ENCODE peak calls at places on chromosomes 6 and 20, in ten cellular contexts. One of them, this sample, is unnamed.

GRCh38 chr6:100433726-100434435 is 30.8 kb downstream of the SIM1 start:
- DNase-seq in naive B cell: no peak
- DNase-seq in SK-N-SH: no peak
- DNase-seq in GM06990: no peak
- DNase-seq in NCI-H2081: no peak
- DNase-seq in left ventricle myocardium superior: no peak
- DNase-seq in T-cell: no peak
- DNase-seq in brain microvascular endothelial cell: no peak
- DNase-seq in activated naive CD4-positive, alpha-beta T cell treated with anti-CD3 and anti-CD28 coated beads, Interleukin-2, amount 50 U/mL, for 16 hours: no peak
- DNase-seq in SK-MEL-5: no peak
- DNase-seq in this sample: no peak

GRCh38 chr6:68634503-68635411 is at the start of gene ADGRB3:
- DNase-seq in naive B cell: no peak
- DNase-seq in SK-N-SH: peak
- DNase-seq in GM06990: peak
- DNase-seq in NCI-H2081: peak
- DNase-seq in left ventricle myocardium superior: peak
- DNase-seq in T-cell: no peak
- DNase-seq in brain microvascular endothelial cell: peak
- DNase-seq in activated naive CD4-positive, alpha-beta T cell treated with anti-CD3 and anti-CD28 coated beads, Interleukin-2, amount 50 U/mL, for 16 hours: peak
- DNase-seq in SK-MEL-5: peak
- DNase-seq in this sample: peak

GRCh38 chr6:144343736-144344428 is 58.7 kb downstream of the UTRN start:
- DNase-seq in naive B cell: peak
- DNase-seq in SK-N-SH: no peak
- DNase-seq in GM06990: no peak
- DNase-seq in NCI-H2081: no peak
- DNase-seq in left ventricle myocardium superior: no peak
- DNase-seq in T-cell: peak
- DNase-seq in brain microvascular endothelial cell: no peak
- DNase-seq in activated naive CD4-positive, alpha-beta T cell treated with anti-CD3 and anti-CD28 coated beads, Interleukin-2, amount 50 U/mL, for 16 hours: no peak
- DNase-seq in SK-MEL-5: no peak
- DNase-seq in this sample: no peak

GRCh38 chr6:138943089-138943625 is 44.9 kb downstream of the REPS1 start:
- DNase-seq in naive B cell: no peak
- DNase-seq in SK-N-SH: no peak
- DNase-seq in GM06990: no peak
- DNase-seq in NCI-H2081: no peak
- DNase-seq in left ventricle myocardium superior: no peak
- DNase-seq in T-cell: no peak
- DNase-seq in brain microvascular endothelial cell: no peak
- DNase-seq in activated naive CD4-positive, alpha-beta T cell treated with anti-CD3 and anti-CD28 coated beads, Interleukin-2, amount 50 U/mL, for 16 hours: no peak
- DNase-seq in SK-MEL-5: no peak
- DNase-seq in this sample: no peak

GRCh38 chr6:33761922-33762629 is 15.4 kb upstream of the IP6K3 start:
- DNase-seq in naive B cell: peak
- DNase-seq in SK-N-SH: peak
- DNase-seq in GM06990: peak
- DNase-seq in NCI-H2081: no peak
- DNase-seq in left ventricle myocardium superior: peak
- DNase-seq in T-cell: peak
- DNase-seq in brain microvascular endothelial cell: peak
- DNase-seq in activated naive CD4-positive, alpha-beta T cell treated with anti-CD3 and anti-CD28 coated beads, Interleukin-2, amount 50 U/mL, for 16 hours: peak
- DNase-seq in SK-MEL-5: peak
- DNase-seq in this sample: peak

GRCh38 chr20:24833592-24833991 is 115.5 kb upstream of the CST7 start:
- DNase-seq in naive B cell: no peak
- DNase-seq in SK-N-SH: no peak
- DNase-seq in GM06990: no peak
- DNase-seq in NCI-H2081: no peak
- DNase-seq in left ventricle myocardium superior: no peak
- DNase-seq in T-cell: no peak
- DNase-seq in brain microvascular endothelial cell: no peak
- DNase-seq in activated naive CD4-positive, alpha-beta T cell treated with anti-CD3 and anti-CD28 coated beads, Interleukin-2, amount 50 U/mL, for 16 hours: no peak
- DNase-seq in SK-MEL-5: no peak
- DNase-seq in this sample: no peak

GRCh38 chr6:45450801-45451200 is 73.1 kb upstream of the SUPT3H start:
- DNase-seq in naive B cell: no peak
- DNase-seq in SK-N-SH: no peak
- DNase-seq in GM06990: no peak
- DNase-seq in NCI-H2081: no peak
- DNase-seq in left ventricle myocardium superior: no peak
- DNase-seq in T-cell: no peak
- DNase-seq in brain microvascular endothelial cell: no peak
- DNase-seq in activated naive CD4-positive, alpha-beta T cell treated with anti-CD3 and anti-CD28 coated beads, Interleukin-2, amount 50 U/mL, for 16 hours: no peak
- DNase-seq in SK-MEL-5: no peak
- DNase-seq in this sample: no peak

GRCh38 chr20:41533537-41534136 is 84.5 kb downstream of the CHD6 start:
- DNase-seq in naive B cell: no peak
- DNase-seq in SK-N-SH: no peak
- DNase-seq in GM06990: no peak
- DNase-seq in NCI-H2081: peak
- DNase-seq in left ventricle myocardium superior: no peak
- DNase-seq in T-cell: no peak
- DNase-seq in brain microvascular endothelial cell: no peak
- DNase-seq in activated naive CD4-positive, alpha-beta T cell treated with anti-CD3 and anti-CD28 coated beads, Interleukin-2, amount 50 U/mL, for 16 hours: no peak
- DNase-seq in SK-MEL-5: no peak
- DNase-seq in this sample: no peak

GRCh38 chr6:96725276-96725675 is 112.0 kb downstream of the GPR63 start:
- DNase-seq in naive B cell: no peak
- DNase-seq in SK-N-SH: no peak
- DNase-seq in GM06990: no peak
- DNase-seq in NCI-H2081: no peak
- DNase-seq in left ventricle myocardium superior: no peak
- DNase-seq in T-cell: no peak
- DNase-seq in brain microvascular endothelial cell: no peak
- DNase-seq in activated naive CD4-positive, alpha-beta T cell treated with anti-CD3 and anti-CD28 coated beads, Interleukin-2, amount 50 U/mL, for 16 hours: no peak
- DNase-seq in SK-MEL-5: no peak
- DNase-seq in this sample: no peak

GRCh38 chr6:5525209-5525608 is 263.9 kb downstream of the FARS2 start:
- DNase-seq in naive B cell: no peak
- DNase-seq in SK-N-SH: no peak
- DNase-seq in GM06990: no peak
- DNase-seq in NCI-H2081: no peak
- DNase-seq in left ventricle myocardium superior: no peak
- DNase-seq in T-cell: no peak
- DNase-seq in brain microvascular endothelial cell: peak
- DNase-seq in activated naive CD4-positive, alpha-beta T cell treated with anti-CD3 and anti-CD28 coated beads, Interleukin-2, amount 50 U/mL, for 16 hours: no peak
- DNase-seq in SK-MEL-5: peak
- DNase-seq in this sample: no peak

GRCh38 chr20:20409326-20409725 is 41.4 kb downstream of the INSM1 start:
- DNase-seq in naive B cell: no peak
- DNase-seq in SK-N-SH: no peak
- DNase-seq in GM06990: no peak
- DNase-seq in NCI-H2081: no peak
- DNase-seq in left ventricle myocardium superior: no peak
- DNase-seq in T-cell: no peak
- DNase-seq in brain microvascular endothelial cell: no peak
- DNase-seq in activated naive CD4-positive, alpha-beta T cell treated with anti-CD3 and anti-CD28 coated beads, Interleukin-2, amount 50 U/mL, for 16 hours: no peak
- DNase-seq in SK-MEL-5: no peak
- DNase-seq in this sample: no peak

GRCh38 chr6:41966961-41967311 is 25.3 kb upstream of the CCND3 start:
- DNase-seq in naive B cell: no peak
- DNase-seq in SK-N-SH: no peak
- DNase-seq in GM06990: no peak
- DNase-seq in NCI-H2081: no peak
- DNase-seq in left ventricle myocardium superior: no peak
- DNase-seq in T-cell: no peak
- DNase-seq in brain microvascular endothelial cell: peak
- DNase-seq in activated naive CD4-positive, alpha-beta T cell treated with anti-CD3 and anti-CD28 coated beads, Interleukin-2, amount 50 U/mL, for 16 hours: no peak
- DNase-seq in SK-MEL-5: no peak
- DNase-seq in this sample: peak

GRCh38 chr20:49318430-49319203 is 40.8 kb upstream of the ZNFX1 start:
- DNase-seq in naive B cell: no peak
- DNase-seq in SK-N-SH: peak
- DNase-seq in GM06990: no peak
- DNase-seq in NCI-H2081: no peak
- DNase-seq in left ventricle myocardium superior: peak
- DNase-seq in T-cell: peak
- DNase-seq in brain microvascular endothelial cell: no peak
- DNase-seq in activated naive CD4-positive, alpha-beta T cell treated with anti-CD3 and anti-CD28 coated beads, Interleukin-2, amount 50 U/mL, for 16 hours: no peak
- DNase-seq in SK-MEL-5: no peak
- DNase-seq in this sample: peak

GRCh38 chr6:27532820-27533538 is 60.1 kb upstream of the ZNF184 start:
- DNase-seq in naive B cell: no peak
- DNase-seq in SK-N-SH: no peak
- DNase-seq in GM06990: no peak
- DNase-seq in NCI-H2081: no peak
- DNase-seq in left ventricle myocardium superior: no peak
- DNase-seq in T-cell: no peak
- DNase-seq in brain microvascular endothelial cell: peak
- DNase-seq in activated naive CD4-positive, alpha-beta T cell treated with anti-CD3 and anti-CD28 coated beads, Interleukin-2, amount 50 U/mL, for 16 hours: no peak
- DNase-seq in SK-MEL-5: peak
- DNase-seq in this sample: no peak

GRCh38 chr20:56945057-56945456 is 316.0 kb downstream of the TFAP2C start:
- DNase-seq in naive B cell: no peak
- DNase-seq in SK-N-SH: no peak
- DNase-seq in GM06990: no peak
- DNase-seq in NCI-H2081: no peak
- DNase-seq in left ventricle myocardium superior: no peak
- DNase-seq in T-cell: no peak
- DNase-seq in brain microvascular endothelial cell: no peak
- DNase-seq in activated naive CD4-positive, alpha-beta T cell treated with anti-CD3 and anti-CD28 coated beads, Interleukin-2, amount 50 U/mL, for 16 hours: no peak
- DNase-seq in SK-MEL-5: peak
- DNase-seq in this sample: no peak

GRCh38 chr6:142485256-142485655 is 183.4 kb downstream of the ADGRG6 start:
- DNase-seq in naive B cell: no peak
- DNase-seq in SK-N-SH: no peak
- DNase-seq in GM06990: no peak
- DNase-seq in NCI-H2081: peak
- DNase-seq in left ventricle myocardium superior: no peak
- DNase-seq in T-cell: no peak
- DNase-seq in brain microvascular endothelial cell: no peak
- DNase-seq in activated naive CD4-positive, alpha-beta T cell treated with anti-CD3 and anti-CD28 coated beads, Interleukin-2, amount 50 U/mL, for 16 hours: no peak
- DNase-seq in SK-MEL-5: no peak
- DNase-seq in this sample: no peak

GRCh38 chr20:3238616-3239025 is 369 bp downstream of the SLC4A11 start:
- DNase-seq in naive B cell: peak
- DNase-seq in SK-N-SH: no peak
- DNase-seq in GM06990: no peak
- DNase-seq in NCI-H2081: no peak
- DNase-seq in left ventricle myocardium superior: peak
- DNase-seq in T-cell: peak
- DNase-seq in brain microvascular endothelial cell: no peak
- DNase-seq in activated naive CD4-positive, alpha-beta T cell treated with anti-CD3 and anti-CD28 coated beads, Interleukin-2, amount 50 U/mL, for 16 hours: peak
- DNase-seq in SK-MEL-5: no peak
- DNase-seq in this sample: peak

GRCh38 chr20:1617055-1617454 is 2.8 kb downstream of the SIRPB1 start:
- DNase-seq in naive B cell: no peak
- DNase-seq in SK-N-SH: no peak
- DNase-seq in GM06990: no peak
- DNase-seq in NCI-H2081: no peak
- DNase-seq in left ventricle myocardium superior: no peak
- DNase-seq in T-cell: no peak
- DNase-seq in brain microvascular endothelial cell: no peak
- DNase-seq in activated naive CD4-positive, alpha-beta T cell treated with anti-CD3 and anti-CD28 coated beads, Interleukin-2, amount 50 U/mL, for 16 hours: no peak
- DNase-seq in SK-MEL-5: peak
- DNase-seq in this sample: no peak

GRCh38 chr6:16769986-16770376 is 8.7 kb upstream of the ATXN1 start:
- DNase-seq in naive B cell: no peak
- DNase-seq in SK-N-SH: no peak
- DNase-seq in GM06990: no peak
- DNase-seq in NCI-H2081: no peak
- DNase-seq in left ventricle myocardium superior: no peak
- DNase-seq in T-cell: no peak
- DNase-seq in brain microvascular endothelial cell: peak
- DNase-seq in activated naive CD4-positive, alpha-beta T cell treated with anti-CD3 and anti-CD28 coated beads, Interleukin-2, amount 50 U/mL, for 16 hours: no peak
- DNase-seq in SK-MEL-5: no peak
- DNase-seq in this sample: no peak

GRCh38 chr6:166438211-166438861 is 55.6 kb upstream of the MPC1 start:
- DNase-seq in naive B cell: no peak
- DNase-seq in SK-N-SH: no peak
- DNase-seq in GM06990: no peak
- DNase-seq in NCI-H2081: no peak
- DNase-seq in left ventricle myocardium superior: no peak
- DNase-seq in T-cell: no peak
- DNase-seq in brain microvascular endothelial cell: no peak
- DNase-seq in activated naive CD4-positive, alpha-beta T cell treated with anti-CD3 and anti-CD28 coated beads, Interleukin-2, amount 50 U/mL, for 16 hours: no peak
- DNase-seq in SK-MEL-5: no peak
- DNase-seq in this sample: no peak

GRCh38 chr20:38434310-38434741 is 802 bp downstream of the SNHG17 start:
- DNase-seq in naive B cell: peak
- DNase-seq in SK-N-SH: peak
- DNase-seq in GM06990: peak
- DNase-seq in NCI-H2081: no peak
- DNase-seq in left ventricle myocardium superior: no peak
- DNase-seq in T-cell: peak
- DNase-seq in brain microvascular endothelial cell: no peak
- DNase-seq in activated naive CD4-positive, alpha-beta T cell treated with anti-CD3 and anti-CD28 coated beads, Interleukin-2, amount 50 U/mL, for 16 hours: peak
- DNase-seq in SK-MEL-5: peak
- DNase-seq in this sample: peak

GRCh38 chr6:18488526-18489270 is 101.5 kb downstream of the RNF144B start:
- DNase-seq in naive B cell: no peak
- DNase-seq in SK-N-SH: no peak
- DNase-seq in GM06990: no peak
- DNase-seq in NCI-H2081: no peak
- DNase-seq in left ventricle myocardium superior: no peak
- DNase-seq in T-cell: no peak
- DNase-seq in brain microvascular endothelial cell: peak
- DNase-seq in activated naive CD4-positive, alpha-beta T cell treated with anti-CD3 and anti-CD28 coated beads, Interleukin-2, amount 50 U/mL, for 16 hours: no peak
- DNase-seq in SK-MEL-5: no peak
- DNase-seq in this sample: no peak

GRCh38 chr20:53032021-53033001 is 60.2 kb downstream of the TSHZ2 start:
- DNase-seq in naive B cell: no peak
- DNase-seq in SK-N-SH: no peak
- DNase-seq in GM06990: no peak
- DNase-seq in NCI-H2081: no peak
- DNase-seq in left ventricle myocardium superior: no peak
- DNase-seq in T-cell: no peak
- DNase-seq in brain microvascular endothelial cell: no peak
- DNase-seq in activated naive CD4-positive, alpha-beta T cell treated with anti-CD3 and anti-CD28 coated beads, Interleukin-2, amount 50 U/mL, for 16 hours: no peak
- DNase-seq in SK-MEL-5: no peak
- DNase-seq in this sample: no peak

GRCh38 chr20:38450412-38450975 is 15.4 kb upstream of the SNHG17 start:
- DNase-seq in naive B cell: no peak
- DNase-seq in SK-N-SH: no peak
- DNase-seq in GM06990: no peak
- DNase-seq in NCI-H2081: no peak
- DNase-seq in left ventricle myocardium superior: no peak
- DNase-seq in T-cell: no peak
- DNase-seq in brain microvascular endothelial cell: peak
- DNase-seq in activated naive CD4-positive, alpha-beta T cell treated with anti-CD3 and anti-CD28 coated beads, Interleukin-2, amount 50 U/mL, for 16 hours: no peak
- DNase-seq in SK-MEL-5: no peak
- DNase-seq in this sample: peak

GRCh38 chr6:24332306-24332705 is 25.6 kb downstream of the DCDC2 start:
- DNase-seq in naive B cell: no peak
- DNase-seq in SK-N-SH: no peak
- DNase-seq in GM06990: no peak
- DNase-seq in NCI-H2081: no peak
- DNase-seq in left ventricle myocardium superior: no peak
- DNase-seq in T-cell: no peak
- DNase-seq in brain microvascular endothelial cell: peak
- DNase-seq in activated naive CD4-positive, alpha-beta T cell treated with anti-CD3 and anti-CD28 coated beads, Interleukin-2, amount 50 U/mL, for 16 hours: no peak
- DNase-seq in SK-MEL-5: no peak
- DNase-seq in this sample: no peak

GRCh38 chr6:35497571-35498406 is 910 bp upstream of the TEAD3 start:
- DNase-seq in naive B cell: peak
- DNase-seq in SK-N-SH: peak
- DNase-seq in GM06990: peak
- DNase-seq in NCI-H2081: no peak
- DNase-seq in left ventricle myocardium superior: peak
- DNase-seq in T-cell: peak
- DNase-seq in brain microvascular endothelial cell: peak
- DNase-seq in activated naive CD4-positive, alpha-beta T cell treated with anti-CD3 and anti-CD28 coated beads, Interleukin-2, amount 50 U/mL, for 16 hours: peak
- DNase-seq in SK-MEL-5: no peak
- DNase-seq in this sample: peak

GRCh38 chr6:158480989-158481388 is 78.9 kb upstream of the TMEM181 start:
- DNase-seq in naive B cell: no peak
- DNase-seq in SK-N-SH: no peak
- DNase-seq in GM06990: no peak
- DNase-seq in NCI-H2081: no peak
- DNase-seq in left ventricle myocardium superior: no peak
- DNase-seq in T-cell: no peak
- DNase-seq in brain microvascular endothelial cell: no peak
- DNase-seq in activated naive CD4-positive, alpha-beta T cell treated with anti-CD3 and anti-CD28 coated beads, Interleukin-2, amount 50 U/mL, for 16 hours: no peak
- DNase-seq in SK-MEL-5: no peak
- DNase-seq in this sample: no peak

GRCh38 chr6:112606726-112607125 is 259.6 kb downstream of the RFPL4B start:
- DNase-seq in naive B cell: no peak
- DNase-seq in SK-N-SH: no peak
- DNase-seq in GM06990: no peak
- DNase-seq in NCI-H2081: no peak
- DNase-seq in left ventricle myocardium superior: no peak
- DNase-seq in T-cell: no peak
- DNase-seq in brain microvascular endothelial cell: no peak
- DNase-seq in activated naive CD4-positive, alpha-beta T cell treated with anti-CD3 and anti-CD28 coated beads, Interleukin-2, amount 50 U/mL, for 16 hours: no peak
- DNase-seq in SK-MEL-5: no peak
- DNase-seq in this sample: no peak